ENCODE peak calls at places on chromosomes 12 and 14, in nine cellular contexts. O, L, Z, H, I, W, Y, D and S are unnamed samples.

GRCh38 chr12:57886590-57887363 is 40.2 kb upstream of the CTDSP2 start:
- DNase-seq in O (no peak), L (no peak), Z (no peak), H (no peak), I (no peak), W (no peak), Y (no peak), D (no peak), S (no peak)

GRCh38 chr12:119593578-119594398 is at the start of gene TMEM233:
- DNase-seq in O (no peak), L (no peak), Z (no peak), H (no peak), I (peak; percentile 18), W (no peak), Y (no peak), D (no peak), S (no peak)

GRCh38 chr12:118655588-118655987 is 279.2 kb downstream of the SUDS3 start:
- DNase-seq in O (no peak), L (no peak), Z (no peak), H (no peak), I (no peak), W (no peak), Y (no peak), D (no peak), S (no peak)

GRCh38 chr14:97074860-97075259 is 277.7 kb downstream of the VRK1 start:
- DNase-seq in O (no peak), L (no peak), Z (no peak), H (no peak), I (no peak), W (no peak), Y (no peak), D (no peak), S (no peak)

GRCh38 chr12:76863811-76864210 is 15.0 kb downstream of the CSRP2 start:
- DNase-seq in O (no peak), L (no peak), Z (no peak), H (no peak), I (no peak), W (no peak), Y (no peak), D (no peak), S (no peak)

GRCh38 chr12:104507672-104508071 is 50.9 kb downstream of the CHST11 start:
- DNase-seq in O (no peak), L (no peak), Z (no peak), H (no peak), I (no peak), W (no peak), Y (no peak), D (no peak), S (no peak)

GRCh38 chr14:68685419-68686211 is 107.3 kb downstream of the ZFP36L1 start:
- DNase-seq in O (peak; percentile 66), L (no peak), Z (no peak), H (peak; percentile 18), I (peak; percentile 84), W (no peak), Y (no peak), D (peak; percentile 68), S (peak; percentile 83)

GRCh38 chr14:99628832-99629618 is 15.9 kb upstream of the HHIPL1 start:
- DNase-seq in O (peak; percentile 74), L (no peak), Z (peak; percentile 51), H (peak; percentile 78), I (peak; percentile 63), W (peak; percentile 69), Y (peak; percentile 89), D (peak; percentile 55), S (peak; percentile 74)

GRCh38 chr14:87457727-87458126 is 535.3 kb downstream of the GALC start:
- DNase-seq in O (no peak), L (no peak), Z (no peak), H (no peak), I (no peak), W (no peak), Y (no peak), D (no peak), S (no peak)

GRCh38 chr12:54008260-54008552 is 579 bp upstream of the HOXC8 start:
- DNase-seq in O (no peak), L (no peak), Z (no peak), H (peak; percentile 40), I (no peak), W (no peak), Y (no peak), D (no peak), S (no peak)

GRCh38 chr12:51848843-51849735 is 571 bp upstream of the FIGNL2 start:
- DNase-seq in O (no peak), L (no peak), Z (no peak), H (no peak), I (no peak), W (peak; percentile 20), Y (no peak), D (no peak), S (no peak)
- TF ChIP-seq CTCF in O (no peak), L (no peak), Z (peak; percentile 21), H (no peak), I (no peak), W (no peak), Y (no peak), D (no peak), S (no peak)

DNA sequence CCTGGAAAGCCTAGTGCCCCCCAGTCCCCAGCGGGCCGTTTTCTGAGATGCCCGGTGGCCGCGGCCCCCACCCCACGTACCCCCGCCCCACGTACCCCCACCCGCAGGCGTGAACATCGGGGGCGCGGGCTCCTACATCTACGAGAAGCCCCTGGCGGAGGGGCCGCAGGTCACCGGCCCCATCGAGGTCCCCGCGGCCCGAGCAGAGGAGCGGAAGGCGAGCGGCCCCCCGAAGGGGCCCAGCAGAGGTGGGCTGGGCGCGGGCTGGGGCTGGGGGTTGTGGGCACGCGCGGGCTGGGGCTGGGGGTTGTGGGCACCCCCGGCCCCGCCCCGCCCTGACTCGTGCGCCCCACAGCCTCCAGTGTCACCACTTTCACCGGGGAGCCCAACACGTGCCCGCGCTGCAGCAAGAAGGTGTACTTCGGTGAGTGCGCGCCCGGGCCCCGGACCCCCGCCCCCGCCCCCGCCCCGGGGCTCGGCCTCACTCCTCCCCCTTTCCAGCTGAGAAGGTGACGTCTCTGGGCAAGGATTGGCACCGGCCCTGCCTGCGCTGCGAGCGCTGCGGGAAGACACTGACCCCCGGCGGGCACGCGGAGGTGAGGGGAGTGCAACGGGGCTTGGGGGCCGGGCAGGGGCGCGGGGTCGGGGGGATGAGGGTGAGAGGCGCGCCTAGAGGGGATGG is 4.1 kb downstream of the CRIP2 start:
- DNase-seq in O (no peak), L (peak; percentile 77), Z (no peak), H (peak; percentile 45), I (no peak), W (no peak), Y (no peak), D (no peak), S (no peak)
- H3K4me3 ChIP-seq in O (no peak overlapping the region), L (no peak overlapping the region), Z (no peak overlapping the region), H (no peak overlapping the region), I (no peak overlapping the region), W (no peak overlapping the region), Y (no peak overlapping the region), D (no peak overlapping the region), S (no peak overlapping the region)

GRCh38 chr12:13961983-13962382 is 19.4 kb downstream of the GRIN2B start:
- DNase-seq in O (no peak), L (no peak), Z (no peak), H (no peak), I (no peak), W (no peak), Y (no peak), D (no peak), S (no peak)

GRCh38 chr12:13957576-13957975 is 23.8 kb downstream of the GRIN2B start:
- DNase-seq in O (no peak), L (no peak), Z (no peak), H (no peak), I (no peak), W (no peak), Y (no peak), D (no peak), S (no peak)

GRCh38 chr12:13959131-13959734 is 22.2 kb downstream of the GRIN2B start:
- DNase-seq in O (no peak), L (no peak), Z (no peak), H (no peak), I (no peak), W (no peak), Y (no peak), D (no peak), S (no peak)

GRCh38 chr12:13964666-13965065 is 16.7 kb downstream of the GRIN2B start:
- DNase-seq in O (no peak), L (no peak), Z (no peak), H (no peak), I (no peak), W (no peak), Y (no peak), D (no peak), S (no peak)

GRCh38 chr12:13962699-13963098 is 18.7 kb downstream of the GRIN2B start:
- DNase-seq in O (no peak), L (no peak), Z (no peak), H (no peak), I (no peak), W (no peak), Y (peak; percentile 20), D (peak; percentile 8), S (no peak)
- TF ChIP-seq CTCF in O (peak; percentile 8), L (no peak), Z (no peak), H (no peak), I (peak; percentile 29), W (peak; percentile 11), Y (peak; percentile 45), D (peak; percentile 45), S (no peak)

DNA sequence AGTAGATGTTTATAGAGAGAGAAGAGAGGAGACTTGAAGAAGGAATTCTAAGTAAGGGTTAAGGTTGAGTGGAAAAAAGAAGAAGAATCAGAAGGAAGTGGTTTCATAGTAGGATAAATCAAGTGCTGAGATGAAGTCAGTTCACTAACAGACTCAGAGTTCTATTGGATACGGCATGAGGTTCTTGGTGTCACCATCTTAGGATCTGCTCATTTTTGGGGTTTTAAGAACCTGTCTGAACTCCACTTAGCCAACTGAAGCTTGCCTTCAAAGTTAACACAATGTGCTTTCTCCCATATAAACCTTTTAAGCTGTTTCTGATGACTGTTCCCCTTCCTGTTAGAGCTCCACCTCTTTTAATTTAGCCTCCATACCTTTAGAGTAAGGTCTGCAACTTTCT is 152.6 kb downstream of the PRKCH start:
- DNase-seq in O (no peak), L (no peak), Z (no peak), H (no peak), I (no peak), W (no peak), Y (no peak), D (no peak), S (no peak)
- H3K4me3 ChIP-seq in O (no peak overlapping the region), L (no peak overlapping the region), Z (no peak overlapping the region), H (no peak overlapping the region), I (no peak overlapping the region), W (no peak overlapping the region), Y (no peak overlapping the region), D (no peak overlapping the region), S (no peak overlapping the region)

GRCh38 chr12:121089031-121089812 is 43.5 kb upstream of the P2RX7 start:
- DNase-seq in O (no peak), L (no peak), Z (no peak), H (peak; percentile 34), I (no peak), W (no peak), Y (no peak), D (no peak), S (no peak)
- TF ChIP-seq CTCF in O (no peak), L (no peak), Z (no peak), H (no peak), I (no peak), W (no peak), Y (peak; percentile 7), D (no peak), S (peak; percentile 24)